ENCODE peak calls at places on chromosomes 5 and 9, in four cellular contexts. C is GM12878, Q is HepG2, R is K562. G is an unnamed sample.

GRCh38 chr9:128068656-128069221 is 707 bp downstream of the SLC25A25 start:
- DNase-seq in C (no peak), Q (no peak), R (no peak), G (no peak)

GRCh38 chr9:75876999-75877647 is 13.3 kb upstream of the PCSK5 start:
- DNase-seq in C (no peak), Q (no peak), R (no peak), G (no peak)

GRCh38 chr9:95029251-95029650 is 288.3 kb downstream of the FANCC start:
- DNase-seq in C (no peak), Q (no peak), R (no peak), G (no peak)

GRCh38 chr9:85425153-85425611 is 316.6 kb downstream of the AGTPBP1 start:
- DNase-seq in C (no peak), Q (peak), R (peak), G (peak)

GRCh38 chr5:73433982-73434342 is 14.6 kb downstream of the FOXD1 start:
- DNase-seq in C (no peak), Q (no peak), R (no peak), G (no peak)

GRCh38 chr5:113293613-113294340 is 141.0 kb downstream of the TSSK1B start:
- DNase-seq in C (no peak), Q (no peak), R (no peak), G (no peak)

GRCh38 chr9:36728651-36729520 is 156.2 kb downstream of the MELK start:
- DNase-seq in C (peak), Q (peak), R (peak), G (peak)

GRCh38 chr9:119251951-119252350 is 117.3 kb downstream of the BRINP1 start:
- DNase-seq in C (no peak), Q (no peak), R (no peak), G (no peak)

GRCh38 chr9:91182429-91182828 is 179.3 kb downstream of the AUH start:
- DNase-seq in C (no peak), Q (peak), R (no peak), G (no peak)

GRCh38 chr9:91180240-91180929 is 181.3 kb downstream of the AUH start:
- DNase-seq in C (no peak), Q (no peak), R (no peak), G (no peak)

GRCh38 chr9:91182831-91183230 is 178.9 kb downstream of the AUH start:
- DNase-seq in C (no peak), Q (no peak), R (no peak), G (no peak)

GRCh38 chr9:91180930-91181268 is 180.8 kb downstream of the AUH start:
- DNase-seq in C (no peak), Q (no peak), R (no peak), G (no peak)

GRCh38 chr9:91181541-91181940 is 180.2 kb downstream of the AUH start:
- DNase-seq in C (no peak), Q (no peak), R (no peak), G (no peak)
- TF ChIP-seq SRF in C (no peak), Q (no peak), R (no peak), G (no peak)

DNA sequence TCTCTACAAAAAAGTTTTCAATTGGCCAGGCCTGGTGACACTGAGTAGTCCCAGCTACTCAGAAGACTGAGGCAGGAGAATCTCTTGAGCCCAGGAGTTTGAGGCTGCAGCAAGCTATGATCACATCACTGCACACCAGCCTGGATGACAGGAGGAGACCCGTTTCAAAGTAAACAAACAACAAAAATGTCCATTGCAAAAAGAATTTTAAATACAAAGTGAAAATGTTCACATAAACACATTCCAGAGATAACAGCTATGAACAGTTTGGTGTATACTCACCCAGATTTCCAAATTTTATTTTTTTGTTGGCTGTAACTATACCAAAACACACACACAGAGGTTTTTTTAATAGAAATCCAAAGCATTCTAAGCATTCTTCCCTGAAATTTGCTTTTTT is 39.8 kb downstream of the ADRA1B start:
- DNase-seq in C (no peak), Q (no peak), R (no peak), G (no peak)
- TF ChIP-seq ZBTB33 in C (no peak), Q (no peak), R (no peak), G (no peak)

GRCh38 chr5:143108498-143109128 is 294.9 kb downstream of the NR3C1 start:
- DNase-seq in C (no peak), Q (peak), R (no peak), G (no peak)
- TF ChIP-seq SRF in C (no peak), Q (no peak), R (no peak), G (no peak)

DNA sequence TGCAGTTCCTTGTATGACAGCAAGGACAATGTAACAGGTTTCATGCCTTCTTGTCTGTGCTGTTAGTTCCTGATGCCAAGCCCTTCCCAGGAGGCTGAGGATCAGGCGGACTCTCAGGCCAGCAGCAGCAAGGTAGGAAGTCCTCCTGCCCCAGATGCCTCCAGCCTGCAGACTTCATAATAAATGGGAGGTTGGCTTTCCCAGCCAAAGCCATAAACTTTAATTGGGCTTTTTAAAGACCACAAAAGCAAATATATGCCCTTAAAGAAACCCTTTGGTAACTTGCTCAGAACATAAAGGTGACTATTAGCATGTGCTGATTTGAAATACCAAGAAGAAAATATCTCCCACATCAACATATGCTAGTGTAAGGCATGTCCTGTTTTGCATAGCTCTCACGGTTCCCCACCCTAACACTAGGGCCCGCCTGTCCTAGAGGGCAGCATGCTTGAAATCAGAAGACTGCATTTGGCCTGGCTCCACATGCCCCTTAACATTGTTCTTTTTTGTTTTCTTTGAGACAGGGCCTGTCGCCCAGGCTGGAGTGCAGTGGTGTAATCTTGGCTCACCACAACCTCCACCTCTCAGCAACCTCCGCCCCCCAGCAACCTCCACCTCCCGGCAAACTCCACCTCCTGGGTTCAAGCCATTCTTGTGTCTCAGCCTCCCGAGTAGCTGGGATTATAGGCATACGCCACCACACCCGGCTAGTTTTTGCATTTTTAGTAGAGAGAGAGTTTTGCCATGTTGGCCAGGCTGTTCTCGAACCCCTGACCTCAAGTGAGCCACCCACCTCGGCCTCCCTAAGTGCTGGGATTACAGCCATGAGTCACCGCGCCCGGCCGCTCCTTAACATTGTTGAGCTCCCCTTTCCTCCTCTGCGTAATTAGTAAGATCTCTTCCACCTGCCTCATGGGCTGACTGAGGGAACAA is 44.6 kb upstream of the FCN1 start:
- DNase-seq in C (no peak), Q (no peak), R (no peak), G (no peak)
- TF ChIP-seq ZBTB33 in C (no peak), Q (no peak), R (no peak), G (no peak)

GRCh38 chr9:14066815-14067214 is 247.1 kb downstream of the NFIB start:
- DNase-seq in C (no peak), Q (no peak), R (no peak), G (no peak)
- TF ChIP-seq SRF in C (no peak), Q (no peak), R (no peak), G (no peak)

GRCh38 chr5:41598011-41598410 is 87.6 kb upstream of the PLCXD3 start:
- DNase-seq in C (no peak), Q (no peak), R (no peak), G (no peak)
- TF ChIP-seq ZBTB33 in C (no peak), Q (no peak), R (no peak), G (no peak)

GRCh38 chr5:96336351-96336985 is 96.6 kb downstream of the PCSK1 start:
- DNase-seq in C (no peak), Q (peak), R (peak), G (peak)
- TF ChIP-seq SRF in C (no peak), Q (no peak), R (no peak), G (no peak)

GRCh38 chr5:81756016-81756415 is 5.1 kb upstream of the SSBP2 start:
- DNase-seq in C (no peak), Q (no peak), R (no peak), G (no peak)

GRCh38 chr5:81757404-81757803 is 6.5 kb upstream of the SSBP2 start:
- DNase-seq in C (no peak), Q (no peak), R (no peak), G (no peak)

GRCh38 chr5:81753429-81753828 is 2.5 kb upstream of the SSBP2 start:
- DNase-seq in C (no peak), Q (no peak), R (no peak), G (no peak)

GRCh38 chr5:81754621-81755020 is 3.7 kb upstream of the SSBP2 start:
- DNase-seq in C (no peak), Q (no peak), R (peak), G (no peak)

GRCh38 chr5:81755320-81755719 is 4.4 kb upstream of the SSBP2 start:
- DNase-seq in C (no peak), Q (peak), R (no peak), G (peak)
- TF ChIP-seq ZBTB33 in C (no peak), Q (no peak), R (no peak), G (no peak)

GRCh38 chr5:9497347-9497746 is 48.5 kb downstream of the SEMA5A start:
- DNase-seq in C (no peak), Q (no peak), R (no peak), G (no peak)
- TF ChIP-seq SRF in C (no peak), Q (no peak), R (no peak), G (no peak)

GRCh38 chr5:129904102-129904666 is at the start of gene CHSY3:
- DNase-seq in C (no peak), Q (peak), R (peak), G (peak)

GRCh38 chr5:129906177-129906887 is 2.1 kb downstream of the CHSY3 start:
- DNase-seq in C (no peak), Q (peak), R (no peak), G (no peak)

GRCh38 chr5:129903466-129904101 is 681 bp upstream of the CHSY3 start:
- DNase-seq in C (no peak), Q (no peak), R (no peak), G (no peak)

GRCh38 chr5:129905467-129906176 is 1.4 kb downstream of the CHSY3 start:
- DNase-seq in C (no peak), Q (no peak), R (no peak), G (no peak)

GRCh38 chr5:129904667-129905466 is 602 bp downstream of the CHSY3 start:
- DNase-seq in C (no peak), Q (no peak), R (no peak), G (no peak)
- TF ChIP-seq ZBTB33 in C (no peak), Q (no peak), R (peak), G (no peak)

G was measured in HCT116.